ENCODE peak calls at places on chromosome 3, in seven cellular contexts. K is left lung, S is IMR-90, G is AG10803, H is GM23338, Y is tibial artery, X is SJSA1. O is an unnamed sample.

GRCh38 chr3:31622636-31623288 is 90.0 kb downstream of the STT3B start:
- DNase-seq in S (no peak), X (no peak), K (no peak), G (no peak), Y (no peak), H (no peak), O (no peak)

GRCh38 chr3:151581046-151581445 is 120.2 kb upstream of the IGSF10 start:
- DNase-seq in S (no peak), G (peak), X (no peak), K (no peak), H (no peak), Y (no peak), O (no peak)

GRCh38 chr3:180325533-180325932 is 276.4 kb upstream of the TTC14 start:
- DNase-seq in X (no peak), S (no peak), G (no peak), K (peak), H (no peak), Y (no peak), O (no peak)

GRCh38 chr3:62554264-62554799 is 181.0 kb upstream of the FEZF2 start:
- DNase-seq in K (no peak), X (no peak), G (no peak), H (peak), Y (no peak), S (no peak), O (no peak)

GRCh38 chr3:151047636-151048035 is 37.8 kb upstream of the MED12L start:
- DNase-seq in S (peak), K (no peak), Y (no peak), X (no peak), G (peak), H (peak), O (no peak)

GRCh38 chr3:85148056-85148455 is 189.3 kb downstream of the CADM2 start:
- DNase-seq in G (no peak), H (no peak), Y (no peak), X (no peak), S (no peak), K (no peak), O (no peak)

GRCh38 chr3:182509312-182509711 is 284.0 kb upstream of the ATP11B start:
- DNase-seq in K (no peak), G (no peak), Y (no peak), S (no peak), H (no peak), X (no peak), O (no peak)

GRCh38 chr3:112546216-112546759 is 15.5 kb downstream of the ATG3 start:
- DNase-seq in H (no peak), G (no peak), S (peak), K (no peak), Y (no peak), X (no peak), O (no peak)

GRCh38 chr3:158165730-158166129 is 55.8 kb downstream of the RSRC1 start:
- DNase-seq in G (peak), K (no peak), H (no peak), X (no peak), S (no peak), Y (no peak), O (no peak)

GRCh38 chr3:9569054-9569453 is 15.4 kb upstream of the LHFPL4 start:
- DNase-seq in H (no peak), K (no peak), X (no peak), S (no peak), G (no peak), Y (no peak), O (no peak)

GRCh38 chr3:186525369-186526255 is 18.6 kb downstream of the CRYGS start:
- DNase-seq in G (no peak), K (no peak), X (no peak), S (no peak), Y (no peak), H (no peak), O (no peak)

GRCh38 chr3:141498592-141499223 is 11.9 kb downstream of the RASA2 start:
- DNase-seq in S (no peak), G (no peak), K (no peak), X (no peak), Y (no peak), H (peak), O (no peak)

GRCh38 chr3:13501527-13501926 is 21.4 kb downstream of the HDAC11 start:
- DNase-seq in G (no peak), S (no peak), K (no peak), Y (no peak), X (no peak), H (no peak), O (peak)

GRCh38 chr3:198070871-198071270 is 110.9 kb downstream of the LMLN start:
- DNase-seq in X (no peak), S (no peak), Y (no peak), K (no peak), G (no peak), H (no peak), O (no peak)

GRCh38 chr3:16305121-16305541 is 40.1 kb downstream of the OXNAD1 start:
- DNase-seq in S (no peak), Y (no peak), G (no peak), K (no peak), H (no peak), X (no peak), O (no peak)

GRCh38 chr3:20185364-20185732 is 658 bp downstream of the SGO1 start:
- DNase-seq in S (peak), Y (no peak), G (peak), K (no peak), H (peak), X (peak), O (no peak)

GRCh38 chr3:18725668-18726407 is 300.7 kb upstream of the SATB1 start:
- DNase-seq in S (no peak), H (no peak), G (no peak), K (no peak), X (no peak), Y (no peak), O (no peak)

GRCh38 chr3:162597221-162597620 is 1100.6 kb downstream of the OTOL1 start:
- DNase-seq in X (no peak), K (no peak), G (no peak), S (no peak), H (no peak), Y (no peak), O (no peak)

GRCh38 chr3:186826978-186827857 is 15.3 kb upstream of the ADIPOQ start:
- DNase-seq in G (peak), K (peak), S (peak), Y (peak), X (peak), H (peak), O (peak)

GRCh38 chr3:13011369-13012227 is 61.6 kb downstream of the IQSEC1 start:
- DNase-seq in H (peak), Y (no peak), K (no peak), X (no peak), S (no peak), G (no peak), O (no peak)

GRCh38 chr3:129610276-129610675 is 3.8 kb upstream of the PLXND1 start:
- DNase-seq in K (no peak), H (no peak), Y (no peak), G (no peak), S (no peak), X (no peak), O (no peak)

GRCh38 chr3:64214697-64215018 is 10.6 kb downstream of the PRICKLE2 start:
- DNase-seq in S (peak), H (no peak), K (peak), Y (no peak), G (no peak), X (no peak), O (no peak)

GRCh38 chr3:195012100-195012499 is 258.9 kb downstream of the XXYLT1 start:
- DNase-seq in H (no peak), X (no peak), Y (peak), S (no peak), G (no peak), K (no peak), O (no peak)

GRCh38 chr3:187628169-187628568 is 42.0 kb downstream of the SST start:
- DNase-seq in X (no peak), Y (no peak), K (no peak), G (no peak), S (no peak), H (peak), O (no peak)

GRCh38 chr3:39126532-39127071 is 19.1 kb downstream of the TTC21A start:
- DNase-seq in K (no peak), Y (no peak), G (peak), S (peak), X (peak), H (peak), O (peak)

GRCh38 chr3:100540791-100541334 is 48.4 kb downstream of the TMEM45A start:
- DNase-seq in S (no peak), K (no peak), Y (no peak), X (no peak), G (peak), H (no peak), O (no peak)

GRCh38 chr3:13110678-13111116 is 37.5 kb upstream of the IQSEC1 start:
- DNase-seq in K (peak), H (no peak), S (no peak), G (peak), X (no peak), Y (peak), O (no peak)

GRCh38 chr3:80190051-80190450 is 422.3 kb upstream of the ROBO1 start:
- DNase-seq in K (no peak), H (peak), S (peak), X (peak), Y (no peak), G (peak), O (no peak)

GRCh38 chr3:105883798-105884377 is 15.1 kb upstream of the CBLB start:
- DNase-seq in K (no peak), X (no peak), H (no peak), Y (no peak), S (no peak), G (no peak), O (no peak)

GRCh38 chr3:145557405-145557804 is 603.6 kb downstream of the PLOD2 start:
- DNase-seq in H (peak), K (no peak), S (no peak), G (no peak), Y (no peak), X (no peak), O (no peak)

GRCh38 chr3:33166095-33166494 is 52.3 kb downstream of the CRTAP start:
- DNase-seq in H (no peak), X (no peak), Y (no peak), S (no peak), G (no peak), K (no peak), O (no peak)

GRCh38 chr3:31968927-31969418 is 12.1 kb downstream of the OSBPL10 start:
- DNase-seq in Y (no peak), H (no peak), K (no peak), G (peak), S (peak), X (peak), O (no peak)

GRCh38 chr3:135081451-135082434 is 286.7 kb downstream of the EPHB1 start:
- DNase-seq in H (no peak), G (no peak), X (no peak), S (no peak), Y (no peak), K (no peak), O (no peak)

GRCh38 chr3:5531741-5532140 is 344.2 kb downstream of the EDEM1 start:
- DNase-seq in K (no peak), Y (no peak), S (no peak), X (no peak), H (no peak), G (no peak), O (no peak)

DNA sequence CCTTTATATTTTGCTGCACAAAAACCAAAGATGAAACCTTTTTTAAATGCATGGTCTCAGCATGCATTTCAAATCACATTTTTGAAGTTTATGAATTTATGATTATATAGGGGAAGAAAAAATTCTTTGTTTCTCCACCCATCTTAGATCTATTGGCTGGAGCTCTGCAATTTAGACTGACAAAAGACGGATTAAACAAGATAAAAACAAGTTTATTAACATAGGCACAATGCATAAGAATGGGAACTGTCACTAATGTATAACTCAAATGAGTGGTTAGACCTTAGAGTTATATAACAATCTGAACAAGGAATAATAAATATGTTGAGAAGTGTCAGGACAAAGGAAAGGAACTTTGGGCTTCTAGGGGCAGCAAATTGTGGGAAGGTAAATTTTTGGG is 132.5 kb downstream of the SERPINI1 start:
- DNase-seq in S (no peak), H (no peak), Y (no peak), K (no peak), X (no peak), G (no peak), O (no peak)
- H3K4me3 ChIP-seq in S (no peak), H (no peak), Y (no peak), K (no peak), X (no peak), G (no peak), O (no peak)

GRCh38 chr3:42906905-42907183 is 902 bp downstream of the ZNF662 start:
- DNase-seq in Y (no peak), H (no peak), K (no peak), G (peak), X (no peak), S (no peak), O (no peak)
- H3K4me3 ChIP-seq in Y (peak), H (no peak), K (peak), G (peak), X (no peak), S (no peak), O (peak)

DNA sequence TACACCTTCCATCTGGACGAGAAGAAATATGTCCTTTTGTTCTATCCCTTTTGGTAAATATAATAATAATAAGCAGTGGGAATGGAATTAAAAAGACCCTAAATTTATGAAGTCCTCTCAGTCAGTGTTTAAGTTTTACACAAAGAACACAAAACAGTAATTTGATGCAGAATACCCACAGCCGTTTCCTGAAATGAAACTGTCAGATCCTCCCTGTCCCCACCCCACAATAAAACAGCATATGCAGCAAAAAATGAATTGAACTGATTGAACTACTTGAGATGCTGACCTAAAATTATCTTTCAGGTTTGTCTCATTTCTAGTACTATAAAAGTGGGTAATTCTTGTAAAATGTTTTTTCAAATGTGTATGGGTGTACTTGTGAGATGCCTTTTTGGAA is 2.2 kb upstream of the LRIG1 start:
- DNase-seq in X (no peak), H (no peak), S (no peak), Y (no peak), K (no peak), G (no peak), O (no peak)
- H3K4me3 ChIP-seq in X (no peak), H (no peak), S (no peak), Y (no peak), K (no peak), G (no peak), O (no peak)

DNA sequence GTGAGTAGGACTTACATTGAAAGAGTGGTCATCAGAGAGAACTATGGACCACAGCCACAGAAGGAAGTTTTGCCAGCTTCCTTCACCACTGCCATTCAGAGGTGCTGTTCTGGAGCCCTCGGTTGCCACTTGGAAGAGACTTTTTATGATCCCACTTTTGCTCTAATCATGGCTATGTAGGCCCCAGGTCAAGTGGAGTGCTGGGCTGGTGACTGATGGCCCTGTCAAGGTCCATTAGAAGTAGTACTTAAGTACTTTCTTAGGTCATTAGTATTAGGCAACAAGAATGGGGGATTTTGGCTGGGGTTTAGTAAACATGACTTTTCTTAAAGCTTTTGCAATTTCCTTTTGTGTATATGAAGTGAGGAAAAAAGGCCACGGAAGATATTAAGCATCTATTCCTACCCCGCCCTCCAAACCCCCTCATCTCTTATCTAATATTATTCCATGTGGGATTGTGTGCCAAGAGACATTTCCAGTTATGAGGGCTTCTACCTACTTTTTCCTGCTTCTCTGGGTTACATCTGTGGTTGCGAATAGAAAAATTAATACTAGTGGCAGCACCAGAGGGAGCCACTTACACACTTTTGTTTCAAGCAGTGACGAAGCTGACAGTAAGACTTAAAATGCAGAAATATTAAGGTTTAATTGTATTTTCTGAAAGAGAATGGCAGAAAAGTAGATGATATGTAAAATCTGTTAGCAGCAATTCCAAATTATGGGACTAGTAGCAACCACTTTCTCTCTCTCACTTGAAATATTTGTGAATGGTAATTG is 13.9 kb downstream of the NLGN1 start:
- DNase-seq in S (peak), H (peak), K (no peak), Y (no peak), X (peak), G (peak), O (no peak)
- H3K4me3 ChIP-seq in S (no peak), H (no peak), K (no peak), Y (no peak), X (no peak), G (no peak), O (no peak)

O was measured in pancreas.